ENCODE peak calls at places on chromosomes 6 and 20, in seven cellular contexts. One of them, this sample, is unnamed.

GRCh38 chr20:49872056-49872455 is 43.3 kb downstream of the SPATA2 start:
- DNase-seq in mesenchymal stem cell: no peak
- DNase-seq in neuronal stem cell: no peak
- DNase-seq in H9: no peak
- DNase-seq in mesendoderm: peak; percentile 28
- DNase-seq in IMR-90: no peak
- DNase-seq in H1: no peak
- DNase-seq in this sample: peak; percentile 74

GRCh38 chr20:58691773-58692578 is 624 bp upstream of the NPEPL1 start:
- DNase-seq in mesenchymal stem cell: peak; percentile 27
- DNase-seq in neuronal stem cell: no peak
- DNase-seq in H9: peak; percentile 58
- DNase-seq in mesendoderm: peak; percentile 27
- DNase-seq in IMR-90: no peak
- DNase-seq in H1: peak; percentile 59
- DNase-seq in this sample: peak; percentile 23

GRCh38 chr6:30325150-30325872 is 1.4 kb upstream of the TRIM39 start:
- DNase-seq in mesenchymal stem cell: peak; percentile 87
- DNase-seq in neuronal stem cell: no peak
- DNase-seq in H9: no peak
- DNase-seq in mesendoderm: peak; percentile 51
- DNase-seq in IMR-90: peak; percentile 49
- DNase-seq in H1: no peak
- DNase-seq in this sample: peak; percentile 65

GRCh38 chr6:45075246-45075645 is 252.9 kb upstream of the RUNX2 start:
- DNase-seq in mesenchymal stem cell: peak; percentile 83
- DNase-seq in neuronal stem cell: no peak
- DNase-seq in H9: no peak
- DNase-seq in mesendoderm: no peak
- DNase-seq in IMR-90: peak; percentile 94
- DNase-seq in H1: no peak
- DNase-seq in this sample: peak; percentile 15

GRCh38 chr6:75932067-75932466 is 140.4 kb downstream of the IMPG1 start:
- DNase-seq in mesenchymal stem cell: peak; percentile 18
- DNase-seq in neuronal stem cell: peak; percentile 51
- DNase-seq in H9: peak; percentile 61
- DNase-seq in mesendoderm: peak; percentile 73
- DNase-seq in IMR-90: peak; percentile 4
- DNase-seq in H1: peak; percentile 77
- DNase-seq in this sample: peak; percentile 71

GRCh38 chr6:17907467-17908229 is 79.8 kb downstream of the KIF13A start:
- DNase-seq in mesenchymal stem cell: peak; percentile 99
- DNase-seq in neuronal stem cell: no peak
- DNase-seq in H9: no peak
- DNase-seq in mesendoderm: peak; percentile 62
- DNase-seq in IMR-90: peak; percentile 100
- DNase-seq in H1: no peak
- DNase-seq in this sample: peak; percentile 98

GRCh38 chr6:166733900-166734299 is 106.8 kb upstream of the RPS6KA2 start:
- DNase-seq in mesenchymal stem cell: no peak
- DNase-seq in neuronal stem cell: no peak
- DNase-seq in H9: no peak
- DNase-seq in mesendoderm: peak; percentile 59
- DNase-seq in IMR-90: no peak
- DNase-seq in H1: no peak
- DNase-seq in this sample: no peak

GRCh38 chr6:21949211-21949801 is 347.5 kb downstream of the PRL start:
- DNase-seq in mesenchymal stem cell: peak; percentile 68
- DNase-seq in neuronal stem cell: no peak
- DNase-seq in H9: no peak
- DNase-seq in mesendoderm: no peak
- DNase-seq in IMR-90: peak; percentile 62
- DNase-seq in H1: no peak
- DNase-seq in this sample: no peak

GRCh38 chr6:139825935-139826374 is 451.5 kb upstream of the CITED2 start:
- DNase-seq in mesenchymal stem cell: no peak
- DNase-seq in neuronal stem cell: no peak
- DNase-seq in H9: no peak
- DNase-seq in mesendoderm: no peak
- DNase-seq in IMR-90: no peak
- DNase-seq in H1: no peak
- DNase-seq in this sample: no peak

GRCh38 chr6:45667265-45667664 is 289.5 kb upstream of the SUPT3H start:
- DNase-seq in mesenchymal stem cell: no peak
- DNase-seq in neuronal stem cell: no peak
- DNase-seq in H9: no peak
- DNase-seq in mesendoderm: peak; percentile 46
- DNase-seq in IMR-90: no peak
- DNase-seq in H1: no peak
- DNase-seq in this sample: no peak

GRCh38 chr6:163198396-163198795 is 216.1 kb upstream of the QKI start:
- DNase-seq in mesenchymal stem cell: no peak
- DNase-seq in neuronal stem cell: no peak
- DNase-seq in H9: no peak
- DNase-seq in mesendoderm: no peak
- DNase-seq in IMR-90: no peak
- DNase-seq in H1: no peak
- DNase-seq in this sample: no peak

GRCh38 chr6:111918825-111919224 is 45.6 kb upstream of the FYN start:
- DNase-seq in mesenchymal stem cell: no peak
- DNase-seq in neuronal stem cell: no peak
- DNase-seq in H9: no peak
- DNase-seq in mesendoderm: no peak
- DNase-seq in IMR-90: peak; percentile 79
- DNase-seq in H1: no peak
- DNase-seq in this sample: no peak

GRCh38 chr6:4971851-4972250 is 32.0 kb downstream of the RPP40 start:
- DNase-seq in mesenchymal stem cell: no peak
- DNase-seq in neuronal stem cell: no peak
- DNase-seq in H9: no peak
- DNase-seq in mesendoderm: no peak
- DNase-seq in IMR-90: no peak
- DNase-seq in H1: no peak
- DNase-seq in this sample: no peak

GRCh38 chr6:4967301-4968030 is 36.4 kb downstream of the RPP40 start:
- DNase-seq in mesenchymal stem cell: no peak
- DNase-seq in neuronal stem cell: no peak
- DNase-seq in H9: no peak
- DNase-seq in mesendoderm: no peak
- DNase-seq in IMR-90: no peak
- DNase-seq in H1: no peak
- DNase-seq in this sample: peak; percentile 58

GRCh38 chr6:4972438-4972837 is 31.4 kb downstream of the RPP40 start:
- DNase-seq in mesenchymal stem cell: no peak
- DNase-seq in neuronal stem cell: no peak
- DNase-seq in H9: no peak
- DNase-seq in mesendoderm: no peak
- DNase-seq in IMR-90: no peak
- DNase-seq in H1: no peak
- DNase-seq in this sample: no peak

GRCh38 chr6:4970739-4971395 is 33.0 kb downstream of the RPP40 start:
- DNase-seq in mesenchymal stem cell: no peak
- DNase-seq in neuronal stem cell: no peak
- DNase-seq in H9: no peak
- DNase-seq in mesendoderm: no peak
- DNase-seq in IMR-90: no peak
- DNase-seq in H1: no peak
- DNase-seq in this sample: no peak

DNA sequence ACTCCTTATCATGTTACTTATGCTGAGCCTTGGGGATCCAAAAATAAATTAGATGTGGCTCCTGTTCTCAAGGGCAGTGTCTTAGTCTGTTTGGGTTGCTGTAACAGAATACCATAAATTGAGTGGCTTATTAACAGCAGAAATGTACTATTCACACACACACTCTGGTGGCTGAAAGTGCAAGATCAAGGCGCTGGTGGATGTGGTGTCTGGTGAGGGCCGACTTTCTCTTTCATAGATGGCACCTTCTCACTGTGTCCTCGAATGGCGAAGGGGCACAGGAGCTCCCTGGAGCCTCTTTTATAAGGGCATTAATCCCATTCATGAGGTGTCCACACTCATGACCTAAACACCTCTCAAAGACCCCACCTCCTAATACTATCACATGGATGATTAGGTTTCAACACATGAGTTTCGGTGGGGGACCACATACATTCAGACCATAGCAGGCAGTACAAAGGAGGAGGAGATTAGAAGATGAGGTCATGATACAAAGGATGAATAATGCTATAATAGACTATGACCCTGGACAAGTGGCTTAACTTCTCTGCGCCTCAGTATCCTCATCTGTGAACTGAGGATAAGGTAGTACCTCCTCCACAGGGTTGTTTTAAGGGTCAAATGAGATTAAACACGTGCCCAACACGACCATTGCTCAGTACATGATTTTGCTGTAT is 34.1 kb downstream of the RPP40 start:
- DNase-seq in mesenchymal stem cell: no peak
- DNase-seq in neuronal stem cell: peak; percentile 24
- DNase-seq in H9: no peak
- DNase-seq in mesendoderm: no peak
- DNase-seq in IMR-90: no peak
- DNase-seq in H1: no peak
- DNase-seq in this sample: no peak
- H4K8ac ChIP-seq in mesenchymal stem cell: no peak overlapping the region
- H4K8ac ChIP-seq in neuronal stem cell: no peak overlapping the region
- H4K8ac ChIP-seq in H9: no peak overlapping the region
- H4K8ac ChIP-seq in mesendoderm: no peak overlapping the region
- H4K8ac ChIP-seq in IMR-90: no peak overlapping the region
- H4K8ac ChIP-seq in H1: no peak overlapping the region
- H4K8ac ChIP-seq in this sample: no peak overlapping the region

DNA sequence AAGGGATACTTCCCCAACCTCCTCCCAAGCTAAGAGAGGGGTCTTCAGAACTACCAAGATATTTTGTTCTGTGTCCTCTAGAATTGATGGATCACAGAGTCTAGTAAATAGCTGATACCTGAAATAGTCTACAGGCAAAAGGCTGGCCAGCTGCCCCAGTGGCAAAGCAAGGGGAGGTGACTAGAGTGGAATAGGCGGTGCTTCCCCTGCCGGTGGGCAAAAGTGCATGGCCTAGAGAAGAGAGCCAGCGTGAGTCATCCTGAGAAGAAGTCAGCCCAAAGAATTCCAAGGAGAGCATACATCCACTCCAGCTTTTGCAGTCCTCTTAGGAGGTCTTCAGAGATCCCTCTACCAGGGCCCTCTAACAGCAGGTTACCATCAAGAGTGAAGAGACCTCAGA is 14.7 kb downstream of the DPPA5 start:
- DNase-seq in mesenchymal stem cell: no peak
- DNase-seq in neuronal stem cell: no peak
- DNase-seq in H9: peak; percentile 39
- DNase-seq in mesendoderm: peak; percentile 48
- DNase-seq in IMR-90: no peak
- DNase-seq in H1: peak; percentile 48
- DNase-seq in this sample: no peak
- H2BK5ac ChIP-seq in mesenchymal stem cell: no peak overlapping the region
- H2BK5ac ChIP-seq in neuronal stem cell: no peak overlapping the region
- H2BK5ac ChIP-seq in H9: no peak overlapping the region
- H2BK5ac ChIP-seq in mesendoderm: no peak overlapping the region
- H2BK5ac ChIP-seq in IMR-90: no peak overlapping the region
- H2BK5ac ChIP-seq in H1: no peak overlapping the region
- H2BK5ac ChIP-seq in this sample: no peak overlapping the region

GRCh38 chr6:69617163-69617562 is 179.6 kb downstream of the LMBRD1 start:
- DNase-seq in mesenchymal stem cell: no peak
- DNase-seq in neuronal stem cell: no peak
- DNase-seq in H9: no peak
- DNase-seq in mesendoderm: no peak
- DNase-seq in IMR-90: no peak
- DNase-seq in H1: no peak
- DNase-seq in this sample: no peak
- H2AK5ac ChIP-seq in mesenchymal stem cell: no peak overlapping the region
- H2AK5ac ChIP-seq in neuronal stem cell: no peak overlapping the region
- H2AK5ac ChIP-seq in H9: no peak overlapping the region
- H2AK5ac ChIP-seq in mesendoderm: no peak overlapping the region
- H2AK5ac ChIP-seq in IMR-90: no peak overlapping the region
- H2AK5ac ChIP-seq in H1: no peak overlapping the region
- H2AK5ac ChIP-seq in this sample: no peak overlapping the region

DNA sequence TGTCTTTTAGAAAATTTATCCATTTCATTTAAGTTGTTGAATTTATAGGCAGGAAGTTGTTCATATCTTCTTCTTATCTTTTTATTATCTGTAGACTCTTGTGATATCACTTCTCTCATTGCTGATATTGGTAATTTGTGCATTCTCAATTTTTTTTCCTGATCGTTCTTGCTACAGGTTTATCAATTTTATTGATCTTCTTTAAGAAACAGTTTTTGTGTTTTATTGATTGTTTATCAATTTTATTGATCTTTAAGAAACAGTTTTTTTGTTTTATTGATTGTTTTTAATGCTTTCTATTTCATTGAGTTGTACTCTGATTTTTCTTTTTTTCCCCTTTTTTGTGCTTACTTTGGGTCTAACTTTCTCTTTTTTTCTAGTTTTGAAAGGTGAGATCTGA is 23.8 kb upstream of the SLC22A2 start:
- DNase-seq in mesenchymal stem cell: no peak
- DNase-seq in neuronal stem cell: no peak
- DNase-seq in H9: no peak
- DNase-seq in mesendoderm: no peak
- DNase-seq in IMR-90: no peak
- DNase-seq in H1: no peak
- DNase-seq in this sample: no peak
- H4K8ac ChIP-seq in mesenchymal stem cell: no peak overlapping the region
- H4K8ac ChIP-seq in neuronal stem cell: no peak overlapping the region
- H4K8ac ChIP-seq in H9: no peak overlapping the region
- H4K8ac ChIP-seq in mesendoderm: no peak overlapping the region
- H4K8ac ChIP-seq in IMR-90: no peak overlapping the region
- H4K8ac ChIP-seq in H1: no peak overlapping the region
- H4K8ac ChIP-seq in this sample: no peak overlapping the region

GRCh38 chr6:7268362-7269310 is 44.4 kb downstream of the SSR1 start:
- DNase-seq in mesenchymal stem cell: no peak
- DNase-seq in neuronal stem cell: no peak
- DNase-seq in H9: no peak
- DNase-seq in mesendoderm: no peak
- DNase-seq in IMR-90: no peak
- DNase-seq in H1: peak; percentile 37
- DNase-seq in this sample: no peak
- H2BK5ac ChIP-seq in mesenchymal stem cell: no peak overlapping the region
- H2BK5ac ChIP-seq in neuronal stem cell: no peak overlapping the region
- H2BK5ac ChIP-seq in H9: no peak overlapping the region
- H2BK5ac ChIP-seq in mesendoderm: no peak overlapping the region
- H2BK5ac ChIP-seq in IMR-90: no peak overlapping the region
- H2BK5ac ChIP-seq in H1: no peak overlapping the region
- H2BK5ac ChIP-seq in this sample: no peak overlapping the region

DNA sequence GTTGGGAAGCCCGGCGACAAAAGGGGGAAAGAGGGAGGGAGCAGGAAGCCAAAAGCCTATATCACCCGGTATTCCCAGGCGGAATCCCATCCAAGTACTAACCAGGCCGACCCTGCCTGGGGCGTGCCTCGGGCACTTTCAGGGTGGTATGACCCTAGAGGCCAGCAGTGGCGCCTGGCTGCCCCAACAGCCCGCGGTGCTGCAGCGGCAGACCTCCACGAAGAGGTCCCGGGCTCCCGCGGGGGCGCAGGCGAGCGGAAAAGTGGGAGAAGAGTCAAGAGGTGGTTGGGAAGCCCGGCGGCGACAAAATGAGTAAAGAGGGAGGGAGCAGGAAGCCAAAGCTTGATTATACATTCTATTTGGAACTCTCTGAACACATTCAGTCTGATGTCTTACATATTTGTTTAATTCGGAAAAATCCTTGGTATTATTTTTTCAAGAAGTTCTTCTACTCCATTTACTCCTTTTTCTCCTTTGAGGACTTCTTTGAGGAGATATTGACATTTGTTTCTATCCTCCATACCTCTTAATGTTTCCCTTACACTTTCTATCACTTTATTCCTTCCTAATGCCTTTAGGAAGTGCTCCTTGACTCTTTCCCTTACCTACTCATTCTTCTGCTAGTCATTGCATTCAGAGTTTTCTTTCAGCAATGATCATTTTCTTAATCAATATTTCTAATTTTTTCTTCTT is 11.5 kb downstream of the TREML4 start:
- DNase-seq in mesenchymal stem cell: no peak
- DNase-seq in neuronal stem cell: peak; percentile 11
- DNase-seq in H9: peak; percentile 59
- DNase-seq in mesendoderm: peak; percentile 65
- DNase-seq in IMR-90: no peak
- DNase-seq in H1: peak; percentile 76
- DNase-seq in this sample: peak; percentile 6
- H2AK5ac ChIP-seq in mesenchymal stem cell: no peak overlapping the region
- H2AK5ac ChIP-seq in neuronal stem cell: no peak overlapping the region
- H2AK5ac ChIP-seq in H9: no peak overlapping the region
- H2AK5ac ChIP-seq in mesendoderm: no peak overlapping the region
- H2AK5ac ChIP-seq in IMR-90: no peak overlapping the region
- H2AK5ac ChIP-seq in H1: no peak overlapping the region
- H2AK5ac ChIP-seq in this sample: no peak overlapping the region

This sample was measured in trophoblast cell.